ENCODE peak calls at places on chromosome 1, in four cellular contexts. One of them, this sample, is unnamed.

GRCh38 chr1:21956720-21957552 is 19.8 kb upstream of the HSPG2 start:
- DNase-seq in ELR: peak
- DNase-seq in mucosa of descending colon: peak
- DNase-seq in stimulated activated CD8-positive, alpha-beta memory T cell treated with anti-CD3 and anti-CD28 coated beads, Interleukin-4, amount 100 ng/mL, for 24 hours: no peak
- DNase-seq in this sample: peak

GRCh38 chr1:108729481-108729880 is 16.8 kb downstream of the FNDC7 start:
- DNase-seq in ELR: no peak
- DNase-seq in mucosa of descending colon: no peak
- DNase-seq in stimulated activated CD8-positive, alpha-beta memory T cell treated with anti-CD3 and anti-CD28 coated beads, Interleukin-4, amount 100 ng/mL, for 24 hours: no peak
- DNase-seq in this sample: no peak

GRCh38 chr1:152347116-152347728 is 12.6 kb downstream of the FLG2 start:
- DNase-seq in stimulated activated CD8-positive, alpha-beta memory T cell treated with anti-CD3 and anti-CD28 coated beads, Interleukin-4, amount 100 ng/mL, for 24 hours: peak
- DNase-seq in mucosa of descending colon: peak
- DNase-seq in ELR: peak
- DNase-seq in this sample: peak

GRCh38 chr1:153586347-153586746 is 20.7 kb upstream of the S100A2 start:
- DNase-seq in ELR: no peak
- DNase-seq in stimulated activated CD8-positive, alpha-beta memory T cell treated with anti-CD3 and anti-CD28 coated beads, Interleukin-4, amount 100 ng/mL, for 24 hours: no peak
- DNase-seq in mucosa of descending colon: no peak
- DNase-seq in this sample: no peak

GRCh38 chr1:184595609-184596008 is 159.0 kb downstream of the EDEM3 start:
- DNase-seq in stimulated activated CD8-positive, alpha-beta memory T cell treated with anti-CD3 and anti-CD28 coated beads, Interleukin-4, amount 100 ng/mL, for 24 hours: no peak
- DNase-seq in mucosa of descending colon: no peak
- DNase-seq in ELR: peak
- DNase-seq in this sample: peak

GRCh38 chr1:185315364-185316108 is 1.5 kb downstream of the IVNS1ABP start:
- DNase-seq in ELR: peak
- DNase-seq in stimulated activated CD8-positive, alpha-beta memory T cell treated with anti-CD3 and anti-CD28 coated beads, Interleukin-4, amount 100 ng/mL, for 24 hours: no peak
- DNase-seq in mucosa of descending colon: peak
- DNase-seq in this sample: no peak

GRCh38 chr1:115062542-115063004 is 26.7 kb downstream of the TSPAN2 start:
- DNase-seq in mucosa of descending colon: peak
- DNase-seq in ELR: peak
- DNase-seq in stimulated activated CD8-positive, alpha-beta memory T cell treated with anti-CD3 and anti-CD28 coated beads, Interleukin-4, amount 100 ng/mL, for 24 hours: peak
- DNase-seq in this sample: no peak

GRCh38 chr1:9625761-9626160 is 25.8 kb upstream of the PIK3CD start:
- DNase-seq in ELR: peak
- DNase-seq in stimulated activated CD8-positive, alpha-beta memory T cell treated with anti-CD3 and anti-CD28 coated beads, Interleukin-4, amount 100 ng/mL, for 24 hours: no peak
- DNase-seq in mucosa of descending colon: no peak
- DNase-seq in this sample: no peak

GRCh38 chr1:229664133-229664689 is 38.2 kb downstream of the URB2 start:
- DNase-seq in stimulated activated CD8-positive, alpha-beta memory T cell treated with anti-CD3 and anti-CD28 coated beads, Interleukin-4, amount 100 ng/mL, for 24 hours: peak
- DNase-seq in ELR: peak
- DNase-seq in mucosa of descending colon: peak
- DNase-seq in this sample: peak

GRCh38 chr1:77506771-77507170 is 175.7 kb downstream of the ZZZ3 start:
- DNase-seq in ELR: no peak
- DNase-seq in mucosa of descending colon: no peak
- DNase-seq in stimulated activated CD8-positive, alpha-beta memory T cell treated with anti-CD3 and anti-CD28 coated beads, Interleukin-4, amount 100 ng/mL, for 24 hours: no peak
- DNase-seq in this sample: no peak

GRCh38 chr1:166164995-166165660 is 1.7 kb downstream of the FAM78B start:
- DNase-seq in ELR: peak
- DNase-seq in mucosa of descending colon: peak
- DNase-seq in stimulated activated CD8-positive, alpha-beta memory T cell treated with anti-CD3 and anti-CD28 coated beads, Interleukin-4, amount 100 ng/mL, for 24 hours: no peak
- DNase-seq in this sample: peak

GRCh38 chr1:178653091-178653490 is 72.0 kb upstream of the RALGPS2 start:
- DNase-seq in ELR: peak
- DNase-seq in stimulated activated CD8-positive, alpha-beta memory T cell treated with anti-CD3 and anti-CD28 coated beads, Interleukin-4, amount 100 ng/mL, for 24 hours: no peak
- DNase-seq in mucosa of descending colon: no peak
- DNase-seq in this sample: peak